ENCODE peak calls at places on chromosome 1, in nine cellular contexts. Y is GM06990; M is T-helper 17 cell; A is fibroblast of pulmonary artery; G is activated CD8-positive, alpha-beta memory T cell treated with anti-CD3 and anti-CD28 coated beads, Interleukin-2, amount 50 U/mL, for 4 hours; V is NCI-H345; O is fibroblast of lung; S is midbrain; W is HFFc6. B is an unnamed sample.
A peak's percentile ranks its signal among the peaks of the same experiment; 100 is the strongest.

GRCh38 chr1:204335085-204335484 is 24.6 kb downstream of the PLEKHA6 start:
- DNase-seq in O (no peak), M (no peak), A (peak; percentile 27), W (no peak), Y (no peak), G (no peak), V (no peak), S (no peak), B (no peak)

GRCh38 chr1:91697322-91698260 is 188.4 kb downstream of the TGFBR3 start:
- DNase-seq in Y (peak; percentile 36), W (no peak), S (no peak), M (no peak), G (peak; percentile 19), A (peak; percentile 86), O (peak; percentile 58), V (no peak), B (no peak)

GRCh38 chr1:220775238-220775853 is 11.4 kb upstream of the MTARC1 start:
- DNase-seq in W (peak; percentile 15), S (peak; percentile 25), G (no peak), V (no peak), A (peak; percentile 48), M (no peak), O (no peak), Y (no peak), B (no peak)

GRCh38 chr1:41902125-41902524 is 16.6 kb downstream of the HIVEP3 start:
- DNase-seq in W (peak; percentile 68), G (no peak), S (no peak), V (no peak), O (peak; percentile 95), A (peak; percentile 85), Y (no peak), M (no peak), B (no peak)

GRCh38 chr1:110239491-110240430 is 29.6 kb downstream of the KCNC4 start:
- DNase-seq in V (no peak), M (no peak), Y (no peak), S (no peak), W (no peak), A (peak; percentile 46), O (no peak), G (no peak), B (no peak)

GRCh38 chr1:164765993-164766720 is 207.2 kb downstream of the PBX1 start:
- DNase-seq in G (no peak), M (no peak), O (no peak), W (no peak), V (no peak), S (no peak), Y (no peak), A (no peak), B (no peak)

GRCh38 chr1:230600111-230601000 is 41.9 kb upstream of the COG2 start:
- DNase-seq in O (peak; percentile 6), S (no peak), G (no peak), W (no peak), M (no peak), Y (no peak), V (no peak), A (no peak), B (no peak)

GRCh38 chr1:187280051-187280450 is 451.3 kb downstream of the PLA2G4A start:
- DNase-seq in S (no peak), G (no peak), A (no peak), O (no peak), Y (no peak), M (no peak), W (no peak), V (no peak), B (no peak)

GRCh38 chr1:223473576-223474344 is 80.5 kb downstream of the CCDC185 start:
- DNase-seq in V (no peak), O (no peak), M (no peak), A (no peak), S (no peak), G (no peak), W (no peak), Y (no peak), B (no peak)